ENCODE peak calls at places on chromosome 11, in six cellular contexts. One of them, this sample, is unnamed.

GRCh38 chr11:13761250-13761649 is 92.8 kb downstream of the FAR1 start:
- DNase-seq in HepG2: no peak
- DNase-seq in endothelial cell of umbilical vein: no peak
- DNase-seq in spleen: no peak
- DNase-seq in transverse colon: no peak
- DNase-seq in sigmoid colon: no peak
- DNase-seq in this sample: no peak

GRCh38 chr11:126185200-126186030 is 26.0 kb downstream of the RPUSD4 start:
- DNase-seq in endothelial cell of umbilical vein: no peak
- DNase-seq in sigmoid colon: no peak
- DNase-seq in HepG2: peak; percentile 61
- DNase-seq in transverse colon: no peak
- DNase-seq in spleen: peak; percentile 48
- DNase-seq in this sample: no peak

GRCh38 chr11:64622681-64623080 is 31.7 kb downstream of the SLC22A12 start:
- DNase-seq in spleen: no peak
- DNase-seq in sigmoid colon: no peak
- DNase-seq in endothelial cell of umbilical vein: no peak
- DNase-seq in transverse colon: no peak
- DNase-seq in HepG2: no peak
- DNase-seq in this sample: no peak

GRCh38 chr11:119759324-119759723 is 30.3 kb upstream of the NECTIN1 start:
- DNase-seq in endothelial cell of umbilical vein: no peak
- DNase-seq in spleen: peak; percentile 25
- DNase-seq in sigmoid colon: no peak
- DNase-seq in HepG2: no peak
- DNase-seq in transverse colon: no peak
- DNase-seq in this sample: no peak

GRCh38 chr11:64056213-64056785 is 20.6 kb downstream of the FLRT1 start:
- DNase-seq in transverse colon: no peak
- DNase-seq in sigmoid colon: no peak
- DNase-seq in HepG2: no peak
- DNase-seq in endothelial cell of umbilical vein: no peak
- DNase-seq in spleen: no peak
- DNase-seq in this sample: no peak

GRCh38 chr11:37830532-37830931 is 1232.5 kb upstream of the RAG2 start:
- DNase-seq in endothelial cell of umbilical vein: no peak
- DNase-seq in HepG2: no peak
- DNase-seq in spleen: no peak
- DNase-seq in sigmoid colon: no peak
- DNase-seq in transverse colon: no peak
- DNase-seq in this sample: no peak

GRCh38 chr11:78310500-78310909 is 107.1 kb downstream of the GAB2 start:
- DNase-seq in sigmoid colon: peak; percentile 69
- DNase-seq in HepG2: peak; percentile 77
- DNase-seq in transverse colon: peak; percentile 64
- DNase-seq in endothelial cell of umbilical vein: no peak
- DNase-seq in spleen: no peak
- DNase-seq in this sample: no peak

GRCh38 chr11:1928038-1928890 is 8.8 kb downstream of the TNNT3 start:
- DNase-seq in transverse colon: no peak
- DNase-seq in sigmoid colon: no peak
- DNase-seq in spleen: no peak
- DNase-seq in endothelial cell of umbilical vein: no peak
- DNase-seq in HepG2: no peak
- DNase-seq in this sample: no peak

GRCh38 chr11:33904128-33904527 is 12.3 kb upstream of the LMO2 start:
- DNase-seq in transverse colon: no peak
- DNase-seq in spleen: no peak
- DNase-seq in HepG2: no peak
- DNase-seq in sigmoid colon: no peak
- DNase-seq in endothelial cell of umbilical vein: no peak
- DNase-seq in this sample: no peak

GRCh38 chr11:114776956-114777355 is 98.6 kb downstream of the NXPE2 start:
- DNase-seq in spleen: no peak
- DNase-seq in endothelial cell of umbilical vein: no peak
- DNase-seq in HepG2: no peak
- DNase-seq in sigmoid colon: no peak
- DNase-seq in transverse colon: no peak
- DNase-seq in this sample: no peak

GRCh38 chr11:119538748-119539147 is 115.8 kb upstream of the THY1 start:
- DNase-seq in HepG2: no peak
- DNase-seq in endothelial cell of umbilical vein: no peak
- DNase-seq in spleen: no peak
- DNase-seq in transverse colon: no peak
- DNase-seq in sigmoid colon: no peak
- DNase-seq in this sample: no peak

GRCh38 chr11:69240332-69241074 is 53.5 kb upstream of the MYEOV start:
- DNase-seq in endothelial cell of umbilical vein: no peak
- DNase-seq in spleen: no peak
- DNase-seq in transverse colon: peak; percentile 60
- DNase-seq in HepG2: no peak
- DNase-seq in sigmoid colon: no peak
- DNase-seq in this sample: peak; percentile 29

GRCh38 chr11:124736738-124737137 is 3.0 kb upstream of the NRGN start:
- DNase-seq in sigmoid colon: no peak
- DNase-seq in spleen: no peak
- DNase-seq in transverse colon: no peak
- DNase-seq in endothelial cell of umbilical vein: no peak
- DNase-seq in HepG2: no peak
- DNase-seq in this sample: no peak

GRCh38 chr11:109960831-109961230 is 132.4 kb upstream of the ZC3H12C start:
- DNase-seq in transverse colon: peak; percentile 16
- DNase-seq in endothelial cell of umbilical vein: no peak
- DNase-seq in HepG2: no peak
- DNase-seq in sigmoid colon: no peak
- DNase-seq in spleen: no peak
- DNase-seq in this sample: no peak

GRCh38 chr11:130725417-130726233 is 190.7 kb downstream of the SNX19 start:
- DNase-seq in transverse colon: no peak
- DNase-seq in spleen: no peak
- DNase-seq in sigmoid colon: no peak
- DNase-seq in endothelial cell of umbilical vein: peak; percentile 67
- DNase-seq in HepG2: no peak
- DNase-seq in this sample: no peak

GRCh38 chr11:110600322-110600721 is 111.9 kb downstream of the ARHGAP20 start:
- DNase-seq in endothelial cell of umbilical vein: no peak
- DNase-seq in sigmoid colon: no peak
- DNase-seq in HepG2: no peak
- DNase-seq in transverse colon: no peak
- DNase-seq in spleen: peak; percentile 63
- DNase-seq in this sample: no peak

GRCh38 chr11:77147668-77148321 is 19.7 kb downstream of the MYO7A start:
- DNase-seq in sigmoid colon: no peak
- DNase-seq in transverse colon: peak; percentile 46
- DNase-seq in endothelial cell of umbilical vein: no peak
- DNase-seq in HepG2: no peak
- DNase-seq in spleen: no peak
- DNase-seq in this sample: no peak

GRCh38 chr11:66280428-66280827 is 2.5 kb downstream of the CNIH2 start:
- DNase-seq in spleen: peak; percentile 77
- DNase-seq in sigmoid colon: no peak
- DNase-seq in transverse colon: no peak
- DNase-seq in endothelial cell of umbilical vein: no peak
- DNase-seq in HepG2: no peak
- DNase-seq in this sample: no peak

GRCh38 chr11:66283461-66284105 is 5.4 kb downstream of the YIF1A start:
- DNase-seq in transverse colon: no peak
- DNase-seq in sigmoid colon: no peak
- DNase-seq in HepG2: no peak
- DNase-seq in endothelial cell of umbilical vein: no peak
- DNase-seq in spleen: peak; percentile 75
- DNase-seq in this sample: no peak

GRCh38 chr11:66281001-66281400 is 3.0 kb downstream of the CNIH2 start:
- DNase-seq in HepG2: no peak
- DNase-seq in transverse colon: no peak
- DNase-seq in spleen: no peak
- DNase-seq in sigmoid colon: no peak
- DNase-seq in endothelial cell of umbilical vein: no peak
- DNase-seq in this sample: no peak

GRCh38 chr11:66282468-66283455 is 4.8 kb downstream of the CNIH2 start:
- DNase-seq in sigmoid colon: peak; percentile 98
- DNase-seq in HepG2: peak; percentile 93
- DNase-seq in transverse colon: peak; percentile 99
- DNase-seq in spleen: peak; percentile 100
- DNase-seq in endothelial cell of umbilical vein: peak; percentile 92
- DNase-seq in this sample: peak; percentile 97

DNA sequence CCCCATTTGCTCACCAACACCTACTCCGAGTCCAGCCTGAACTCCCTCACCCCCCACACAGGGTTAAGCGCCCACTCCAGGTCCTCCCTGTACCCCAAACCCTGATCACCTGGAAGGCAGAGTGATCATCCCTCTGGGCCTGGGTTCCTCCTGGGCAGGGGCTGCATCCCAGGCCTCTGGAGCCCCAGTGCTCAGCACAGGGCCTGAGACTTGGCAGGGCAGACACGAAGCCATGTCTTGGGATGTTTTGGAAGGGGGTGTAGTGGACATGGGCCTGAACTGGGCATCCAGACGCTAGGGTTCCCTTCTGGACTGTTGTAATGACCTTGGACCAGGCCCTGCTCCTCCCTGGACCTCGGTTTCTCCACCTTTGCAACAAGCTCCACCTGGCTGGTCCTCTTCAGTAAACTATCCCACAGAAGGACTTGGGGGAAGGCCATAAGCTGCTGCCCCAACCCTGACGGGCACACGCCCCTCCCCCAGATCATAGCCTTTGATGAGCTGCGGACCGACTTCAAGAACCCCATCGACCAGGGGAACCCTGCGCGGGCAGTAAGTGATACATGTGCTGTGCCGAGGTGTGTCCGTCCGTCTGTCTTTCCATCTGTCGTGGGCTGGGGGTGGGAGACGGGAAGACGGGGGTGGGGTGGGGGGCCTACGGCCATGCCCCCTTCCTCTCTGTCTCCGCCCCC is 3.9 kb downstream of the CNIH2 start:
- DNase-seq in HepG2: no peak
- DNase-seq in spleen: peak; percentile 76
- DNase-seq in endothelial cell of umbilical vein: no peak
- DNase-seq in transverse colon: no peak
- DNase-seq in sigmoid colon: no peak
- DNase-seq in this sample: no peak
- H3K27ac ChIP-seq in HepG2: no peak overlapping the region
- H3K27ac ChIP-seq in spleen: no peak overlapping the region
- H3K27ac ChIP-seq in endothelial cell of umbilical vein: no peak overlapping the region
- H3K27ac ChIP-seq in transverse colon: no peak overlapping the region
- H3K27ac ChIP-seq in sigmoid colon: no peak overlapping the region
- H3K27ac ChIP-seq in this sample: no peak overlapping the region

GRCh38 chr11:3126207-3126865 is 38.8 kb downstream of the OSBPL5 start:
- DNase-seq in HepG2: no peak
- DNase-seq in endothelial cell of umbilical vein: peak; percentile 16
- DNase-seq in transverse colon: peak; percentile 93
- DNase-seq in sigmoid colon: peak; percentile 75
- DNase-seq in spleen: peak; percentile 88
- DNase-seq in this sample: peak; percentile 68
- TF ChIP-seq POLR2AphosphoS5 in HepG2: no peak
- TF ChIP-seq POLR2AphosphoS5 in endothelial cell of umbilical vein: no peak
- TF ChIP-seq POLR2AphosphoS5 in transverse colon: peak; percentile 80
- TF ChIP-seq POLR2AphosphoS5 in sigmoid colon: no peak
- TF ChIP-seq POLR2AphosphoS5 in spleen: peak; percentile 81
- TF ChIP-seq POLR2AphosphoS5 in this sample: peak; percentile 41

GRCh38 chr11:11075515-11076171 is 217.8 kb upstream of the ZBED5 start:
- DNase-seq in spleen: no peak
- DNase-seq in sigmoid colon: no peak
- DNase-seq in HepG2: no peak
- DNase-seq in transverse colon: no peak
- DNase-seq in endothelial cell of umbilical vein: no peak
- DNase-seq in this sample: no peak
- TF ChIP-seq POLR2A in spleen: no peak
- TF ChIP-seq POLR2A in sigmoid colon: no peak
- TF ChIP-seq POLR2A in HepG2: no peak
- TF ChIP-seq POLR2A in transverse colon: no peak
- TF ChIP-seq POLR2A in endothelial cell of umbilical vein: no peak
- TF ChIP-seq POLR2A in this sample: no peak

GRCh38 chr11:27081056-27081455 is 40.4 kb downstream of the BBOX1 start:
- DNase-seq in HepG2: no peak
- DNase-seq in transverse colon: no peak
- DNase-seq in sigmoid colon: no peak
- DNase-seq in spleen: no peak
- DNase-seq in endothelial cell of umbilical vein: no peak
- DNase-seq in this sample: no peak
- H3K27ac ChIP-seq in HepG2: no peak overlapping the region
- H3K27ac ChIP-seq in transverse colon: no peak overlapping the region
- H3K27ac ChIP-seq in sigmoid colon: no peak overlapping the region
- H3K27ac ChIP-seq in spleen: no peak overlapping the region
- H3K27ac ChIP-seq in endothelial cell of umbilical vein: no peak overlapping the region
- H3K27ac ChIP-seq in this sample: no peak overlapping the region

GRCh38 chr11:129608711-129609110 is 206.9 kb upstream of the TMEM45B start:
- DNase-seq in sigmoid colon: no peak
- DNase-seq in transverse colon: no peak
- DNase-seq in endothelial cell of umbilical vein: no peak
- DNase-seq in HepG2: no peak
- DNase-seq in spleen: no peak
- DNase-seq in this sample: no peak

GRCh38 chr11:129610125-129610524 is 205.5 kb upstream of the TMEM45B start:
- DNase-seq in transverse colon: no peak
- DNase-seq in HepG2: no peak
- DNase-seq in spleen: no peak
- DNase-seq in endothelial cell of umbilical vein: no peak
- DNase-seq in sigmoid colon: no peak
- DNase-seq in this sample: no peak

GRCh38 chr11:129610545-129610944 is 205.1 kb upstream of the TMEM45B start:
- DNase-seq in endothelial cell of umbilical vein: no peak
- DNase-seq in HepG2: no peak
- DNase-seq in sigmoid colon: no peak
- DNase-seq in transverse colon: no peak
- DNase-seq in spleen: no peak
- DNase-seq in this sample: no peak

GRCh38 chr11:129605815-129606214 is 209.8 kb upstream of the TMEM45B start:
- DNase-seq in transverse colon: no peak
- DNase-seq in HepG2: no peak
- DNase-seq in spleen: no peak
- DNase-seq in endothelial cell of umbilical vein: no peak
- DNase-seq in sigmoid colon: no peak
- DNase-seq in this sample: no peak
- TF ChIP-seq POLR2AphosphoS5 in transverse colon: no peak
- TF ChIP-seq POLR2AphosphoS5 in HepG2: no peak
- TF ChIP-seq POLR2AphosphoS5 in spleen: no peak
- TF ChIP-seq POLR2AphosphoS5 in endothelial cell of umbilical vein: no peak
- TF ChIP-seq POLR2AphosphoS5 in sigmoid colon: no peak
- TF ChIP-seq POLR2AphosphoS5 in this sample: no peak

This sample was measured in prostate gland.